ENCODE peak calls at places on chromosomes 11 and 22, in five cellular contexts. Q, N, V, J and Z are unnamed samples.

GRCh38 chr11:762421-763072 is 14.7 kb downstream of the GATD1 start:
- DNase-seq in Q (peak; percentile 96), J (no peak), V (no peak), N (peak; percentile 91), Z (peak; percentile 47)

GRCh38 chr11:25860677-25861445 is 471.1 kb upstream of the ANO3 start:
- DNase-seq in Q (no peak), V (no peak), N (peak; percentile 1), J (no peak), Z (peak; percentile 38)

GRCh38 chr11:44978961-44979331 is 28.3 kb upstream of the TP53I11 start:
- DNase-seq in N (no peak), Q (no peak), J (no peak), V (no peak), Z (peak; percentile 93)

GRCh38 chr11:119739975-119740374 is 11.0 kb upstream of the NECTIN1 start:
- DNase-seq in J (no peak), V (no peak), N (no peak), Q (no peak), Z (peak; percentile 88)

GRCh38 chr11:44726278-44727113 is at the start of gene TSPAN18:
- DNase-seq in V (peak; percentile 66), N (no peak), J (no peak), Q (no peak), Z (peak; percentile 28)

GRCh38 chr11:6431861-6432260 is 8.9 kb downstream of the HPX start:
- DNase-seq in J (no peak), V (no peak), N (peak; percentile 86), Q (peak; percentile 98), Z (no peak)

GRCh38 chr11:67435031-67435726 is 2.3 kb downstream of the PTPRCAP start:
- DNase-seq in Q (no peak), V (no peak), N (no peak), J (no peak), Z (no peak)

GRCh38 chr11:75342231-75342918 is 9.1 kb downstream of the ARRB1 start:
- DNase-seq in J (no peak), V (peak; percentile 31), Q (no peak), N (no peak), Z (peak; percentile 38)

GRCh38 chr22:28594784-28595324 is 84.8 kb downstream of the TTC28 start:
- DNase-seq in Q (peak; percentile 58), V (no peak), N (peak; percentile 81), J (no peak), Z (no peak)

GRCh38 chr11:119480375-119481020 is 57.5 kb upstream of the THY1 start:
- DNase-seq in V (no peak), Q (no peak), N (no peak), J (no peak), Z (no peak)

GRCh38 chr22:45585437-45585755 is 82.7 kb downstream of the FBLN1 start:
- DNase-seq in Q (peak; percentile 70), N (peak; percentile 91), J (no peak), V (peak; percentile 59), Z (no peak)

GRCh38 chr11:62446091-62446490 is 27.3 kb downstream of the SCGB1A1 start:
- DNase-seq in Q (no peak), V (no peak), N (no peak), J (no peak), Z (peak; percentile 70)

GRCh38 chr11:58926695-58927094 is 12.6 kb upstream of the GLYATL1 start:
- DNase-seq in N (peak; percentile 73), J (no peak), V (no peak), Q (peak; percentile 59), Z (no peak)

GRCh38 chr11:16001899-16002426 is 354.4 kb downstream of the SOX6 start:
- DNase-seq in V (no peak), Q (peak; percentile 91), J (no peak), N (peak; percentile 99), Z (peak; percentile 24)